ENCODE peak calls at places on chromosomes 11 and 22, in five cellular contexts. W is mammary epithelial cell, Q is testis, U is neural progenitor cell, Y is A549. N is an unnamed sample.

GRCh38 chr11:58524232-58525036 is 16.5 kb upstream of the OR5B21 start:
- DNase-seq in W (peak), U (peak), Y (peak), Q (peak), N (peak)

GRCh38 chr22:23070418-23071162 is at the start of gene GNAZ:
- DNase-seq in Q (no peak), U (peak), Y (peak), W (no peak), N (peak)

GRCh38 chr11:95092549-95093324 is 3.1 kb downstream of the ENDOD1 start:
- DNase-seq in Q (no peak), U (peak), Y (peak), W (peak), N (no peak)

GRCh38 chr22:43047605-43048004 is 32.7 kb upstream of the PACSIN2 start:
- DNase-seq in U (no peak), Y (no peak), W (no peak), Q (no peak), N (no peak)

GRCh38 chr22:44862981-44863860 is 110.8 kb downstream of the ARHGAP8 start:
- DNase-seq in U (peak), Y (no peak), W (no peak), Q (peak), N (peak)

GRCh38 chr22:19438286-19438685 is 5.9 kb downstream of the MRPL40 start:
- DNase-seq in W (no peak), U (no peak), Y (no peak), Q (no peak), N (no peak)

GRCh38 chr11:87425943-87426342 is 388.2 kb downstream of the TMEM135 start:
- DNase-seq in W (no peak), Q (no peak), Y (no peak), U (no peak), N (no peak)

GRCh38 chr11:29135504-29135903 is 881.3 kb downstream of the KCNA4 start:
- DNase-seq in Y (no peak), W (no peak), Q (no peak), U (no peak), N (no peak)

GRCh38 chr11:19546325-19546724 is 166.3 kb upstream of the NAV2 start:
- DNase-seq in Y (peak), U (peak), W (no peak), Q (no peak), N (no peak)

GRCh38 chr11:112481893-112482292 is 221.2 kb upstream of the PLET1 start:
- DNase-seq in Y (no peak), U (no peak), Q (no peak), W (no peak), N (no peak)

GRCh38 chr11:132312161-132312560 is 941.7 kb downstream of the NTM start:
- DNase-seq in Y (no peak), W (peak), U (no peak), Q (no peak), N (no peak)

GRCh38 chr11:17786824-17787525 is 52.4 kb downstream of the KCNC1 start:
- DNase-seq in Y (no peak), Q (no peak), U (peak), W (peak), N (no peak)

GRCh38 chr22:22770280-22770871 is 117.2 kb upstream of the IGLL5 start:
- DNase-seq in W (peak), Y (peak), U (peak), Q (peak), N (no peak)

GRCh38 chr11:66987158-66987620 is 12.1 kb downstream of the C11orf86 start:
- DNase-seq in Y (no peak), W (no peak), U (no peak), Q (no peak), N (peak)

GRCh38 chr11:6251120-6251733 is 8.4 kb upstream of the CCKBR start:
- DNase-seq in Y (peak), W (peak), Q (peak), U (peak), N (peak)

GRCh38 chr22:46604306-46604690 is 15.9 kb upstream of the GRAMD4 start:
- DNase-seq in Y (no peak), W (no peak), U (no peak), Q (peak), N (no peak)

GRCh38 chr11:44113572-44113971 is 18.1 kb downstream of the EXT2 start:
- DNase-seq in Q (no peak), Y (no peak), W (no peak), U (no peak), N (no peak)

GRCh38 chr11:44621140-44621681 is 55.7 kb downstream of the CD82 start:
- DNase-seq in Q (peak), U (peak), Y (peak), W (no peak), N (peak)

DNA sequence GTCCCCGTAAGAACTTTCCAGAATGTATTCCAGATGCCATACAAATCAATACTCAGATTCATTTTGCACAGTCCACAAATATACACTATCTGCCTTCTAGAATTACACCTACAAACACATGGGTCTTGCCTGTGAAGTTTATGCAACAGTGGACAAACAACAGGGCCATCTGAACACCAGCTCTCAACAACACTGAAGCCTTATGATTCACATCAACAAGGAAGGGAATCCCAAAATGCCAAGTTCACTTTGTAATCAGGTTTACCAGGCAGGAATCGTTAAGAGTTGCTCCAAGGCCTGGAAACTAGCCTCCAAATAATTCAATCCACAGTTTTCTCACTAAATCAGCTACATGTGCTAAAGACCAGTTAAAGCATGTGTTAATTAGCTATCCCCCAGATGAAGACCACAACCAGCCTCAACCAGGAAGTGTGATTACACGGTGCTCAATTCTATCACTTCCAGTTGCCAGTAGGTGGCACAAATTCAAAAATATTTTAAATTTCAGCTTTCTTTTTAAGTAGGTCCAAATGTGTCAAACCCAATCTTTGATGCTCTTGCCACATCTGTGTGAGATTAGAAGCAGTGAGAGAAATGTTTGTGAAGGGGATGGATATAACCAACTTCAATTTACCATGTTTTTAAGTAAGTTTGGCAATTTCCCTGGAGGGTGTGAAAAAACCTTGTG is 139.1 kb upstream of the BDNF start:
- DNase-seq in U (no peak), Y (peak), Q (no peak), W (no peak), N (no peak)
- TF ChIP-seq CTCF in U (peak), Y (peak), Q (no peak), W (peak), N (no peak)

GRCh38 chr22:41919357-41920224 is 4.7 kb upstream of the SHISA8 start:
- DNase-seq in W (no peak), Q (peak), Y (no peak), U (peak), N (peak)
- H3K4me3 ChIP-seq in W (peak), Q (peak), Y (no peak), U (peak), N (peak)

DNA sequence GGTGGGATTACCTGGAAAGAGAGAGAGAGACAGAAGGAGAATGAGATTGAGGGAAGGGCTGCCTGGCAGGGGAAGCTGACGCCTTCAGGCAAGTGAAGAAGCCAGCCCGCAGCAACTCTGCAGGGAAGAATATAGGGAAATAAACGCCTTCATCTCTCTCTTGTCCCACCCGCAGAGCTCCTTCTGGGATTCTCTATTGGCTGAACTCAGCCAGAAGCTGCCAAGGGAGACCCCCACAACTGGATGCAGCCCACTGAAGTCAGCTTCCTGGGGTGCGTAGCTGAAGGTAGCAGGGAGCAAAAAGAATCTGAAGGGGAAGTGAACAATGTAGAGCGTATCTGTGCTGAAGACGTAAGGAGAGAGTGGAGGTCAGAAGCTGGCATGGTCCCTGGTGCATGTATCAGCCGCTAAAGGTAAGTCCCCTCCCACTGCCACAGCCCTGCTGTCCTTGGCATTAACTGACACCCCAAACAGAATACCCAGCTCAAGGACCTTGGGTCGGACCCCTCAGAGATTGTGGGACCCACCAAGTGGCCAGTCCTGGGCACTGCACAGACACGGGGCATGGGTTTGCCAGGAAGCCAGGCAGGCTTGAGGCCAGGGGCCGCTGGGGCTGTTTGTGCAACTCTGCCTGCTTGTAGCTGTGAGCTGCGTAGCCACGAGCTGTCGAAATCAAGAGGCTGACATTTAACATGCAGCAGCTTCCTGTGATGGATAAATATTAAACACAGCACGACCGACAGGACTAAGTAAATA is 469.9 kb downstream of the MN1 start:
- DNase-seq in Q (peak), U (peak), Y (peak), W (no peak), N (no peak)
- TF ChIP-seq CTCF in Q (peak), U (peak), Y (peak), W (peak), N (peak)

GRCh38 chr11:71453021-71453910 is at the start of gene NADSYN1:
- DNase-seq in Y (peak), W (peak), U (peak), Q (peak), N (peak)

GRCh38 chr11:71456294-71456693 is 3.3 kb downstream of the NADSYN1 start:
- DNase-seq in U (no peak), Q (no peak), Y (no peak), W (no peak), N (no peak)

GRCh38 chr11:71453911-71454304 is 905 bp downstream of the NADSYN1 start:
- DNase-seq in Y (no peak), W (peak), U (no peak), Q (no peak), N (no peak)

GRCh38 chr11:71452354-71453020 is 516 bp upstream of the NADSYN1 start:
- DNase-seq in W (no peak), Q (peak), Y (no peak), U (peak), N (peak)

DNA sequence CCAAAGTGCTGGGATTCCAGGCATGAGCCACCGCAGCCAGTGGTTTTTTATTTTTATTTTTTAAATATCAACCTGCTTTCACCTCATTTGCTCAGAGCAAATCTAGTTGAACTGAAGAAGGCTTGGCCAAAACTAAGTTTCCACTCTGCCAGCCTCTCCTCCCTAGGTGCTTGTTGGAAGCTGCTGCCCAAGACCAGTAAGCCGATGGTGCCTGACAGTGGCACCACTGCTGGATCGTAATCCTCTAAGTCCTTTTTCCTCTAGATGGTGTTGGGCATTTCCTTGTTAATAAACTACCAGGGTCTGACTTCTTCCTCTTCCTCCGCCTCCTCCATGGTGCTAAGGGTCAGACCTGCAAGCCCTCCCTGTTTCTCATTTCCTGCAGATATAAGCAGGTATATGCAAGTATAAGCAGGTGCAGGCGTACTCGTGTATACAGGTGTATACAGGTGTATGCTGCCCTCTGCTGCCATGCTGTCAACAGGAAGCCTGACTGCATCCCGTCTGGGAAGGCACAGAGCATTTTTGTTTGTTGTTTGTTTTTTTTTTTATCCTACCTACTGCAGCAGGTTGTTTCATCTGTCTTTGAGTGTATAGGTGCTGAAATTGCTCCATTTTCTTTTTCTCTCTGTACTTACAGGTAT is 1.6 kb downstream of the NADSYN1 start:
- DNase-seq in Q (no peak), W (no peak), Y (no peak), U (no peak), N (no peak)
- H3K4me3 ChIP-seq in Q (no peak), W (no peak), Y (no peak), U (no peak), N (no peak)

GRCh38 chr22:30947821-30948454 is 20.6 kb downstream of the MORC2 start:
- DNase-seq in W (peak), U (peak), Q (no peak), Y (peak), N (no peak)
- TF ChIP-seq CTCF in W (peak), U (peak), Q (peak), Y (peak), N (peak)

GRCh38 chr11:32426192-32426591 is 9.1 kb downstream of the WT1 start:
- DNase-seq in W (no peak), U (peak), Y (no peak), Q (no peak), N (no peak)
- H3K4me3 ChIP-seq in W (no peak), U (peak), Y (no peak), Q (no peak), N (peak)

GRCh38 chr22:36761553-36762240 is 14.2 kb downstream of the IFT27 start:
- DNase-seq in W (no peak), U (no peak), Q (no peak), Y (no peak), N (no peak)
- TF ChIP-seq CTCF in W (no peak), U (no peak), Q (no peak), Y (no peak), N (no peak)

DNA sequence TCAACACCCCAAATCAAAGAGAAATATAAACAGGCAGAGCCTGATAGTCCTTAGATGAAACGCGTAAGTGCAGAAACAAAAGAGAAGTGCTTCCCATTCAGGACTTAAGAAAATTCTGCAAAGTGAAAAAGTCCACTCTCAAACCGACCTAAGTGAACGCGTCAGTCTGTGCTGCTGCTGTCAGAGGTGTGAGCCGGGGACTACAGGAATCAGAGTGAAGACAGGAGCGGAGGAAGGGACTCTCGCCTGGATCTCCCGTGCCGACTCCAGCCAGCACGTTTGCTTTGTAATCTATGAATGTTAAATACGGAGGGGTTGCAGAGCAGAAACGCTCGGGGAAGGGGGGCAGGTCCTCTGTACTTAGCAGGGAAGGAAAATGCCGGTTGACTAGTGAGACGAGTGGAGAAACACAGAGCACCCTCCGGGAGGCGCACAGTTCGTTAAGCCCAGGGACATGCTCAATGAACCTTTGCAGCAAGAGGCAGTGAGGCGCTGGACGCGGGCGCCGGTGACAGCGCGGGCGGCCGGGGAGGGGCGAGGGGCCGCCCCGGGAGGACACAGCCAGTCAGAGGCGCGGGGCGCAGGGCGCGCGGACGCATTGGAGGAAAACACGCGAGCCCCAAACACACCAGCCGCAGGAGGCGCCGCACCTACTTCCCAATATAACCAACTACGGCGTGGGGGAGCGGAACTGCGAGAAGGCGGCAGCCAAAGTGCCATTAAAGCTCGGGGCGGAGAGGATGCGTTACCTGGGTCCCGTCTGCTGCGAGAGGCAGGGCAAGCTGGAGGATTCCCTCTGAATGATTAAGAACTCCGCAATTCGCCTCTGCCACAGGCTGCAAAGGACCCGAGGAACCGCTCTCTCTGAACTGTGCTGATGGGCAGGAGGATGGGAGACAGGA is at the start of gene CNTN5:
- DNase-seq in W (peak), Q (peak), Y (peak), U (peak), N (peak)
- H3K4me3 ChIP-seq in W (peak), Q (peak), Y (peak), U (peak), N (peak)

GRCh38 chr11:60634151-60634550 is 65.3 kb upstream of the MS4A8 start:
- DNase-seq in Y (no peak), Q (no peak), U (peak), W (no peak), N (no peak)
- TF ChIP-seq CTCF in Y (no peak), Q (no peak), U (peak), W (peak), N (no peak)